ENCODE peak calls at places on chromosomes 2 and 18, in nine cellular contexts. One of them, this sample, is unnamed.

GRCh38 chr2:69961496-69961895 is at the start of gene ASPRV1:
- DNase-seq in head of caudate nucleus: peak; percentile 73
- DNase-seq in A549: no peak
- DNase-seq in stimulated activated CD4-positive, alpha-beta T cell treated with anti-CD3 and anti-CD28 coated beads, TNF-alpha, amount 100 ng/mL, for 24 hours: no peak
- DNase-seq in kidney epithelial cell: no peak
- DNase-seq in ELR: no peak
- DNase-seq in hepatocyte: no peak
- DNase-seq in prostate gland: no peak
- DNase-seq in myocyte: no peak
- DNase-seq in this sample: no peak

GRCh38 chr2:31386648-31387047 is 27.9 kb downstream of the XDH start:
- DNase-seq in head of caudate nucleus: no peak
- DNase-seq in A549: no peak
- DNase-seq in stimulated activated CD4-positive, alpha-beta T cell treated with anti-CD3 and anti-CD28 coated beads, TNF-alpha, amount 100 ng/mL, for 24 hours: no peak
- DNase-seq in kidney epithelial cell: no peak
- DNase-seq in ELR: peak; percentile 33
- DNase-seq in hepatocyte: no peak
- DNase-seq in prostate gland: no peak
- DNase-seq in myocyte: peak; percentile 23
- DNase-seq in this sample: no peak

GRCh38 chr2:70613510-70613909 is 59.9 kb upstream of the TGFA start:
- DNase-seq in head of caudate nucleus: no peak
- DNase-seq in A549: no peak
- DNase-seq in stimulated activated CD4-positive, alpha-beta T cell treated with anti-CD3 and anti-CD28 coated beads, TNF-alpha, amount 100 ng/mL, for 24 hours: no peak
- DNase-seq in kidney epithelial cell: no peak
- DNase-seq in ELR: no peak
- DNase-seq in hepatocyte: no peak
- DNase-seq in prostate gland: no peak
- DNase-seq in myocyte: no peak
- DNase-seq in this sample: no peak

GRCh38 chr18:74507927-74508326 is 11.8 kb downstream of the CNDP2 start:
- DNase-seq in head of caudate nucleus: no peak
- DNase-seq in A549: no peak
- DNase-seq in stimulated activated CD4-positive, alpha-beta T cell treated with anti-CD3 and anti-CD28 coated beads, TNF-alpha, amount 100 ng/mL, for 24 hours: no peak
- DNase-seq in kidney epithelial cell: no peak
- DNase-seq in ELR: no peak
- DNase-seq in hepatocyte: no peak
- DNase-seq in prostate gland: no peak
- DNase-seq in myocyte: no peak
- DNase-seq in this sample: no peak

GRCh38 chr2:32947484-32948143 is 861 bp downstream of the LTBP1 start:
- DNase-seq in head of caudate nucleus: no peak
- DNase-seq in A549: peak; percentile 56
- DNase-seq in stimulated activated CD4-positive, alpha-beta T cell treated with anti-CD3 and anti-CD28 coated beads, TNF-alpha, amount 100 ng/mL, for 24 hours: no peak
- DNase-seq in kidney epithelial cell: no peak
- DNase-seq in ELR: peak; percentile 64
- DNase-seq in hepatocyte: peak; percentile 62
- DNase-seq in prostate gland: peak; percentile 31
- DNase-seq in myocyte: peak; percentile 46
- DNase-seq in this sample: peak; percentile 50

GRCh38 chr2:162113771-162114168 is 38.3 kb downstream of the GCG start:
- DNase-seq in head of caudate nucleus: no peak
- DNase-seq in A549: no peak
- DNase-seq in stimulated activated CD4-positive, alpha-beta T cell treated with anti-CD3 and anti-CD28 coated beads, TNF-alpha, amount 100 ng/mL, for 24 hours: no peak
- DNase-seq in kidney epithelial cell: no peak
- DNase-seq in ELR: peak; percentile 54
- DNase-seq in hepatocyte: peak; percentile 59
- DNase-seq in prostate gland: no peak
- DNase-seq in myocyte: peak; percentile 82
- DNase-seq in this sample: no peak

GRCh38 chr2:159228006-159228655 is 58.4 kb downstream of the WDSUB1 start:
- DNase-seq in head of caudate nucleus: no peak
- DNase-seq in A549: no peak
- DNase-seq in stimulated activated CD4-positive, alpha-beta T cell treated with anti-CD3 and anti-CD28 coated beads, TNF-alpha, amount 100 ng/mL, for 24 hours: no peak
- DNase-seq in kidney epithelial cell: no peak
- DNase-seq in ELR: no peak
- DNase-seq in hepatocyte: no peak
- DNase-seq in prostate gland: no peak
- DNase-seq in myocyte: no peak
- DNase-seq in this sample: no peak

GRCh38 chr2:861655-862355 is 88.8 kb upstream of the SNTG2 start:
- DNase-seq in head of caudate nucleus: no peak
- DNase-seq in A549: no peak
- DNase-seq in stimulated activated CD4-positive, alpha-beta T cell treated with anti-CD3 and anti-CD28 coated beads, TNF-alpha, amount 100 ng/mL, for 24 hours: no peak
- DNase-seq in kidney epithelial cell: no peak
- DNase-seq in ELR: no peak
- DNase-seq in hepatocyte: no peak
- DNase-seq in prostate gland: no peak
- DNase-seq in myocyte: no peak
- DNase-seq in this sample: no peak

GRCh38 chr2:128381001-128381938 is 62.6 kb upstream of the HS6ST1 start:
- DNase-seq in head of caudate nucleus: no peak
- DNase-seq in A549: no peak
- DNase-seq in stimulated activated CD4-positive, alpha-beta T cell treated with anti-CD3 and anti-CD28 coated beads, TNF-alpha, amount 100 ng/mL, for 24 hours: no peak
- DNase-seq in kidney epithelial cell: no peak
- DNase-seq in ELR: no peak
- DNase-seq in hepatocyte: no peak
- DNase-seq in prostate gland: no peak
- DNase-seq in myocyte: no peak
- DNase-seq in this sample: no peak

GRCh38 chr2:219737270-219737691 is 109.9 kb downstream of the SLC4A3 start:
- DNase-seq in head of caudate nucleus: no peak
- DNase-seq in A549: peak; percentile 10
- DNase-seq in stimulated activated CD4-positive, alpha-beta T cell treated with anti-CD3 and anti-CD28 coated beads, TNF-alpha, amount 100 ng/mL, for 24 hours: no peak
- DNase-seq in kidney epithelial cell: no peak
- DNase-seq in ELR: peak; percentile 27
- DNase-seq in hepatocyte: peak; percentile 30
- DNase-seq in prostate gland: no peak
- DNase-seq in myocyte: peak; percentile 80
- DNase-seq in this sample: no peak

GRCh38 chr2:71409611-71410010 is 43.8 kb upstream of the DYSF start:
- DNase-seq in head of caudate nucleus: no peak
- DNase-seq in A549: no peak
- DNase-seq in stimulated activated CD4-positive, alpha-beta T cell treated with anti-CD3 and anti-CD28 coated beads, TNF-alpha, amount 100 ng/mL, for 24 hours: no peak
- DNase-seq in kidney epithelial cell: no peak
- DNase-seq in ELR: no peak
- DNase-seq in hepatocyte: no peak
- DNase-seq in prostate gland: no peak
- DNase-seq in myocyte: no peak
- DNase-seq in this sample: no peak

GRCh38 chr2:228658998-228659397 is 477.5 kb upstream of the SPHKAP start:
- DNase-seq in head of caudate nucleus: no peak
- DNase-seq in A549: no peak
- DNase-seq in stimulated activated CD4-positive, alpha-beta T cell treated with anti-CD3 and anti-CD28 coated beads, TNF-alpha, amount 100 ng/mL, for 24 hours: no peak
- DNase-seq in kidney epithelial cell: no peak
- DNase-seq in ELR: peak; percentile 95
- DNase-seq in hepatocyte: no peak
- DNase-seq in prostate gland: no peak
- DNase-seq in myocyte: peak; percentile 64
- DNase-seq in this sample: peak; percentile 22

GRCh38 chr2:176136375-176137248 is 7.1 kb downstream of the HOXD8 start:
- DNase-seq in head of caudate nucleus: no peak
- DNase-seq in A549: no peak
- DNase-seq in stimulated activated CD4-positive, alpha-beta T cell treated with anti-CD3 and anti-CD28 coated beads, TNF-alpha, amount 100 ng/mL, for 24 hours: no peak
- DNase-seq in kidney epithelial cell: no peak
- DNase-seq in ELR: peak; percentile 61
- DNase-seq in hepatocyte: peak; percentile 54
- DNase-seq in prostate gland: no peak
- DNase-seq in myocyte: peak; percentile 27
- DNase-seq in this sample: peak; percentile 69

GRCh38 chr2:205778326-205778725 is 96.0 kb downstream of the NRP2 start:
- DNase-seq in head of caudate nucleus: no peak
- DNase-seq in A549: no peak
- DNase-seq in stimulated activated CD4-positive, alpha-beta T cell treated with anti-CD3 and anti-CD28 coated beads, TNF-alpha, amount 100 ng/mL, for 24 hours: no peak
- DNase-seq in kidney epithelial cell: no peak
- DNase-seq in ELR: no peak
- DNase-seq in hepatocyte: no peak
- DNase-seq in prostate gland: no peak
- DNase-seq in myocyte: no peak
- DNase-seq in this sample: no peak

GRCh38 chr2:45169339-45170190 is 160.3 kb upstream of the SIX2 start:
- DNase-seq in head of caudate nucleus: no peak
- DNase-seq in A549: peak; percentile 60
- DNase-seq in stimulated activated CD4-positive, alpha-beta T cell treated with anti-CD3 and anti-CD28 coated beads, TNF-alpha, amount 100 ng/mL, for 24 hours: no peak
- DNase-seq in kidney epithelial cell: no peak
- DNase-seq in ELR: peak; percentile 50
- DNase-seq in hepatocyte: peak; percentile 21
- DNase-seq in prostate gland: no peak
- DNase-seq in myocyte: peak; percentile 76
- DNase-seq in this sample: peak; percentile 25

This sample was measured in LoVo.